ENCODE peak calls at places on chromosome 9, in ten cellular contexts. T is T47D; V is HT1080; B is naive thymus-derived CD8-positive, alpha-beta T cell; K is AG09309; A is dorsolateral prefrontal cortex; N is astrocyte of the hippocampus; D is activated CD4-positive, alpha-beta T cell treated with anti-CD3 and anti-CD28 coated beads, Interleukin-2, amount 10 ng/mL, durations not matched to agents 7 days and 5 days; Z is EL; F is NAMALWA. W is an unnamed sample.

GRCh38 chr9:95080961-95081658 is 236.4 kb downstream of the FANCC start:
- DNase-seq in T (no peak), V (no peak), B (no peak), K (no peak), A (peak), N (no peak), D (no peak), Z (no peak), F (no peak), W (no peak)

GRCh38 chr9:81138173-81138572 is 551.2 kb downstream of the TLE1 start:
- DNase-seq in T (no peak), V (no peak), B (no peak), K (no peak), A (no peak), N (no peak), D (no peak), Z (no peak), F (no peak), W (no peak)

GRCh38 chr9:107246259-107247254 is 36.5 kb upstream of the RAD23B start:
- DNase-seq in T (no peak), V (no peak), B (no peak), K (no peak), A (no peak), N (peak), D (peak), Z (no peak), F (peak), W (no peak)

GRCh38 chr9:69985971-69986370 is 57.7 kb upstream of the MAMDC2 start:
- DNase-seq in T (no peak), V (no peak), B (no peak), K (no peak), A (no peak), N (no peak), D (no peak), Z (no peak), F (no peak), W (no peak)

GRCh38 chr9:8115570-8115969 is 316.0 kb upstream of the DMAC1 start:
- DNase-seq in T (no peak), V (peak), B (no peak), K (no peak), A (no peak), N (no peak), D (no peak), Z (no peak), F (no peak), W (no peak)

GRCh38 chr9:98472216-98472615 is 216.8 kb upstream of the TBC1D2 start:
- DNase-seq in T (no peak), V (no peak), B (no peak), K (no peak), A (no peak), N (no peak), D (no peak), Z (no peak), F (no peak), W (no peak)

GRCh38 chr9:29211681-29212589 is 1638.7 kb upstream of the C9orf72 start:
- DNase-seq in T (no peak), V (peak), B (no peak), K (no peak), A (peak), N (peak), D (peak), Z (no peak), F (no peak), W (peak)

GRCh38 chr9:83430681-83431080 is 107.5 kb downstream of the FRMD3 start:
- DNase-seq in T (no peak), V (no peak), B (no peak), K (no peak), A (no peak), N (peak), D (no peak), Z (no peak), F (no peak), W (no peak)

GRCh38 chr9:88313364-88314220 is 74.7 kb upstream of the SPIN1 start:
- DNase-seq in T (no peak), V (no peak), B (no peak), K (no peak), A (no peak), N (peak), D (no peak), Z (no peak), F (no peak), W (no peak)

GRCh38 chr9:98357921-98358535 is 102.6 kb upstream of the TBC1D2 start:
- DNase-seq in T (peak), V (peak), B (no peak), K (peak), A (no peak), N (peak), D (no peak), Z (peak), F (no peak), W (no peak)

GRCh38 chr9:136441191-136441680 is 1.6 kb upstream of the INPP5E start:
- DNase-seq in T (no peak), V (no peak), B (no peak), K (no peak), A (no peak), N (peak), D (no peak), Z (peak), F (no peak), W (no peak)

GRCh38 chr9:127153484-127153883 is 31.0 kb upstream of the ANGPTL2 start:
- DNase-seq in T (no peak), V (no peak), B (no peak), K (no peak), A (no peak), N (no peak), D (no peak), Z (no peak), F (no peak), W (no peak)

GRCh38 chr9:95261890-95262289 is 55.6 kb downstream of the FANCC start:
- DNase-seq in T (no peak), V (peak), B (no peak), K (no peak), A (no peak), N (peak), D (no peak), Z (peak), F (no peak), W (no peak)

GRCh38 chr9:6382681-6383080 is 30.3 kb upstream of the UHRF2 start:
- DNase-seq in T (no peak), V (no peak), B (no peak), K (no peak), A (no peak), N (no peak), D (no peak), Z (peak), F (no peak), W (no peak)

GRCh38 chr9:4550777-4551476 is 60.7 kb downstream of the SLC1A1 start:
- DNase-seq in T (no peak), V (no peak), B (peak), K (no peak), A (no peak), N (no peak), D (no peak), Z (no peak), F (no peak), W (no peak)

GRCh38 chr9:134525841-134526797 is 115.5 kb upstream of the COL5A1 start:
- DNase-seq in T (no peak), V (no peak), B (no peak), K (no peak), A (no peak), N (no peak), D (no peak), Z (peak), F (no peak), W (no peak)

GRCh38 chr9:34560574-34561229 is 28.8 kb downstream of the CNTFR start:
- DNase-seq in T (no peak), V (no peak), B (no peak), K (no peak), A (no peak), N (no peak), D (no peak), Z (no peak), F (peak), W (no peak)

W was measured in MM.1S.